ENCODE peak calls at places on chromosomes 12 and 14, in nine cellular contexts. E is AG09319, Y is HuH-7.5, G is lung microvascular endothelial cell, P is NCI-H510A, A is astrocyte of the spinal cord, L is hypothalamus, M is C1 segment of cervical spinal cord, J is AG09309. F is an unnamed sample.

GRCh38 chr12:75389061-75389460 is 1.8 kb upstream of the GLIPR1L2 start:
- DNase-seq in Y (no peak), G (peak), J (no peak), A (peak), P (no peak), M (no peak), E (no peak), L (no peak), F (peak)

GRCh38 chr14:75182820-75183219 is 6.4 kb upstream of the TMED10 start:
- DNase-seq in E (peak), G (no peak), M (no peak), Y (no peak), P (no peak), J (peak), L (no peak), A (peak), F (peak)

GRCh38 chr12:131345521-131346436 is 365.1 kb upstream of the SFSWAP start:
- DNase-seq in M (no peak), J (no peak), G (no peak), P (no peak), Y (no peak), E (no peak), L (no peak), A (no peak), F (no peak)

GRCh38 chr12:20596036-20596435 is 99.1 kb upstream of the SLCO1C1 start:
- DNase-seq in L (no peak), G (peak), A (no peak), M (no peak), P (no peak), Y (no peak), J (no peak), E (no peak), F (peak)

GRCh38 chr12:109191621-109192250 is 75.3 kb downstream of the ACACB start:
- DNase-seq in E (no peak), G (no peak), A (no peak), P (no peak), Y (no peak), L (no peak), J (no peak), M (no peak), F (no peak)

GRCh38 chr12:58341791-58342190 is 400.4 kb downstream of the ATP23 start:
- DNase-seq in E (peak), M (no peak), J (no peak), Y (no peak), P (no peak), A (peak), L (no peak), G (peak), F (peak)

GRCh38 chr14:56351861-56352260 is 227.7 kb upstream of the TMEM260 start:
- DNase-seq in J (peak), L (no peak), Y (no peak), M (no peak), G (no peak), A (peak), E (no peak), P (no peak), F (peak)

GRCh38 chr12:58502236-58502635 is 418.1 kb downstream of the LRIG3 start:
- DNase-seq in M (no peak), L (peak), P (peak), E (no peak), A (peak), J (no peak), G (peak), Y (no peak), F (no peak)

GRCh38 chr14:68807987-68808386 is 15.1 kb upstream of the ZFP36L1 start:
- DNase-seq in P (no peak), M (no peak), J (no peak), Y (no peak), E (no peak), G (no peak), A (no peak), L (no peak), F (no peak)